ENCODE peak calls at places on chromosomes 12 and 14, in six cellular contexts. Q is adrenal gland, U is mammary epithelial cell, P is left lung, E is small intestine, S is IMR-90. H is an unnamed sample.

GRCh38 chr14:49991491-49991890 is 98.6 kb downstream of the ARF6 start:
- DNase-seq in Q (peak; percentile 37), P (no peak), E (no peak), S (no peak), U (no peak), H (no peak)

GRCh38 chr12:122471324-122472226 is 29.2 kb downstream of the ZCCHC8 start:
- DNase-seq in P (no peak), Q (peak; percentile 52), U (peak; percentile 58), E (peak; percentile 80), S (peak; percentile 84), H (no peak)

GRCh38 chr14:68683326-68683725 is 109.5 kb downstream of the ZFP36L1 start:
- DNase-seq in P (no peak), Q (no peak), U (no peak), E (no peak), S (peak; percentile 24), H (no peak)

GRCh38 chr12:68403296-68403695 is 71.1 kb upstream of the MDM1 start:
- DNase-seq in S (no peak), Q (no peak), P (no peak), E (no peak), U (no peak), H (no peak)

GRCh38 chr12:56221233-56221756 is 427 bp downstream of the RNF41 start:
- DNase-seq in U (peak; percentile 35), E (peak; percentile 32), S (peak; percentile 73), Q (peak; percentile 89), P (peak; percentile 53), H (peak; percentile 82)

GRCh38 chr12:120381752-120382419 is 12.9 kb upstream of the MSI1 start:
- DNase-seq in P (no peak), S (peak; percentile 77), Q (peak; percentile 86), U (no peak), E (peak; percentile 86), H (no peak)

GRCh38 chr14:71341160-71341559 is 433.9 kb downstream of the PCNX1 start:
- DNase-seq in E (no peak), Q (no peak), U (no peak), P (no peak), S (no peak), H (no peak)

GRCh38 chr12:9390761-9391160 is 182.6 kb upstream of the PZP start:
- DNase-seq in P (no peak), E (no peak), S (no peak), U (no peak), Q (no peak), H (no peak)

GRCh38 chr12:12333407-12333831 is 16.6 kb downstream of the MANSC1 start:
- DNase-seq in Q (no peak), S (peak; percentile 92), U (no peak), P (peak; percentile 45), E (peak; percentile 82), H (no peak)

GRCh38 chr12:124105546-124105945 is 132.5 kb downstream of the ZNF664 start:
- DNase-seq in S (no peak), E (no peak), Q (no peak), U (no peak), P (no peak), H (no peak)

GRCh38 chr14:61345144-61345482 is 23.7 kb downstream of the PRKCH start:
- DNase-seq in S (no peak), U (no peak), Q (no peak), P (no peak), E (no peak), H (no peak)

GRCh38 chr14:99581371-99581770 is 22.6 kb downstream of the CCDC85C start:
- DNase-seq in S (no peak), E (no peak), P (no peak), Q (no peak), U (no peak), H (no peak)

GRCh38 chr12:87766044-87766443 is 263.2 kb downstream of the C12orf50 start:
- DNase-seq in S (no peak), P (no peak), E (no peak), Q (no peak), U (no peak), H (no peak)

GRCh38 chr14:103207404-103208072 is 84.3 kb downstream of the TNFAIP2 start:
- DNase-seq in Q (no peak), E (peak; percentile 22), S (no peak), U (no peak), P (no peak), H (peak; percentile 85)

GRCh38 chr14:81668626-81669274 is 135.1 kb upstream of the SEL1L start:
- DNase-seq in S (no peak), E (no peak), Q (no peak), U (no peak), P (no peak), H (no peak)

GRCh38 chr12:110249105-110249504 is 31.9 kb upstream of the ATP2A2 start:
- DNase-seq in S (peak; percentile 70), Q (peak; percentile 55), U (no peak), E (no peak), P (no peak), H (peak; percentile 59)

GRCh38 chr12:19746471-19746870 is 307.2 kb downstream of the AEBP2 start:
- DNase-seq in U (no peak), S (no peak), Q (no peak), P (no peak), E (no peak), H (no peak)

GRCh38 chr12:20555015-20555414 is 140.1 kb upstream of the SLCO1C1 start:
- DNase-seq in U (no peak), E (no peak), S (no peak), Q (no peak), P (no peak), H (no peak)

GRCh38 chr14:102479777-102480176 is 29.8 kb downstream of the ANKRD9 start:
- DNase-seq in Q (peak; percentile 84), E (peak; percentile 84), U (no peak), P (peak; percentile 66), S (no peak), H (peak; percentile 75)

GRCh38 chr12:57623385-57623784 is 9.6 kb downstream of the B4GALNT1 start:
- DNase-seq in U (no peak), Q (no peak), E (no peak), P (no peak), S (no peak), H (no peak)
- H3K27me3 ChIP-seq in U (peaks cover 11% of the 10 kb centered on the region), Q (peaks cover 60% of the 10 kb centered on the region), E (peaks cover 65% of the 10 kb centered on the region), P (peaks cover 71% of the 10 kb centered on the region), S (peaks cover 71% of the 10 kb centered on the region), H (no peaks in the 10 kb centered on the region)

GRCh38 chr14:96052541-96053105 is 13.5 kb downstream of the C14orf132 start:
- DNase-seq in Q (peak; percentile 45), U (no peak), S (peak; percentile 28), P (no peak), E (no peak), H (no peak)

GRCh38 chr14:96051642-96052540 is 12.7 kb downstream of the C14orf132 start:
- DNase-seq in E (peak; percentile 16), S (peak; percentile 8), P (no peak), Q (peak; percentile 48), U (peak; percentile 19), H (no peak)

GRCh38 chr14:96053236-96053599 is 14.1 kb downstream of the C14orf132 start:
- DNase-seq in U (no peak), P (no peak), Q (no peak), S (no peak), E (no peak), H (no peak)

GRCh38 chr14:96049932-96050331 is 10.8 kb downstream of the C14orf132 start:
- DNase-seq in E (no peak), U (no peak), Q (no peak), S (no peak), P (no peak), H (no peak)

GRCh38 chr14:96051231-96051630 is 12.1 kb downstream of the C14orf132 start:
- DNase-seq in U (no peak), E (no peak), S (no peak), P (no peak), Q (no peak), H (no peak)
- H3K4me1 ChIP-seq in U (no peaks in the 10 kb centered on the region), E (no peaks in the 10 kb centered on the region), S (peaks cover 16% of the 10 kb centered on the region), P (no peaks in the 10 kb centered on the region), Q (peaks cover 7% of the 10 kb centered on the region), H (peaks cover 2% of the 10 kb centered on the region)

DNA sequence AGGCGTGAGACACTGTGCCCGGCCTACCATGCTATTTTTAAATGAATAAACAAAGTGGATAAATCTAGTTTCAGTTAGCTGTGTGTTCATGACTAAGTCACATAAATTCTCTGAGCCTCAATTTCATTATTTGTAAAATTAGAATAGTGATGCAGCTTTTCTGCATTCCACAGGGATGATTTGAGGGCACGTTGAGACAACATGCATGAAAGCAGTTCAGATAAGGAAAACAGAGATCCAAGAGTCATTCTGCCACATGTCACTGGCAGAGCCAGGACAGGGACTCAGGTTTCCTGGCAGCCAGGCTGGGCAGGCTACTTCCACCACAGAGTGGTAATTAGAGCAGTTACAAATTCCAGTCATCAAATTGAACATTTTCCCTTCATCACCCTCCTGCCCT is 2.9 kb upstream of the PPP4R4 start:
- DNase-seq in Q (no peak), S (peak; percentile 42), E (no peak), P (no peak), U (peak; percentile 86), H (no peak)
- H3K27me3 ChIP-seq in Q (peaks cover 5% of the 10 kb centered on the region), S (peaks cover 22% of the 10 kb centered on the region), E (peaks cover 5% of the 10 kb centered on the region), P (peaks cover 15% of the 10 kb centered on the region), U (no peaks in the 10 kb centered on the region), H (no peaks in the 10 kb centered on the region)

GRCh38 chr12:8036366-8036765 is 3.9 kb downstream of the FOXJ2 start:
- DNase-seq in U (no peak), S (no peak), E (no peak), Q (no peak), P (peak; percentile 55), H (peak; percentile 81)

GRCh38 chr12:8037947-8038346 is 5.4 kb downstream of the FOXJ2 start:
- DNase-seq in P (no peak), E (no peak), Q (no peak), U (peak; percentile 32), S (no peak), H (no peak)

GRCh38 chr12:8035440-8036010 is 3.0 kb downstream of the FOXJ2 start:
- DNase-seq in P (no peak), U (no peak), Q (no peak), S (peak; percentile 57), E (no peak), H (peak; percentile 48)

GRCh38 chr12:8038659-8039114 is 6.2 kb downstream of the FOXJ2 start:
- DNase-seq in P (peak; percentile 76), U (peak; percentile 64), E (peak; percentile 51), Q (peak; percentile 93), S (peak; percentile 72), H (peak; percentile 82)

GRCh38 chr12:8037046-8037663 is 4.6 kb downstream of the FOXJ2 start:
- DNase-seq in S (no peak), P (no peak), U (no peak), Q (no peak), E (peak; percentile 8), H (no peak)
- H3K4me1 ChIP-seq in S (peaks cover 22% of the 10 kb centered on the region), P (peaks cover 66% of the 10 kb centered on the region), U (peaks cover 46% of the 10 kb centered on the region), Q (peaks cover 61% of the 10 kb centered on the region), E (peaks cover 29% of the 10 kb centered on the region), H (peaks cover 2% of the 10 kb centered on the region)

GRCh38 chr14:105076805-105077648 is 11.8 kb upstream of the GPR132 start:
- DNase-seq in Q (no peak), U (no peak), P (no peak), S (no peak), E (peak; percentile 30), H (no peak)
- H3K27me3 ChIP-seq in Q (peaks cover 13% of the 10 kb centered on the region), U (no peaks in the 10 kb centered on the region), P (no peaks in the 10 kb centered on the region), S (peaks cover 11% of the 10 kb centered on the region), E (no peaks in the 10 kb centered on the region), H (no peaks in the 10 kb centered on the region)

H was measured in aorta.